ENCODE peak calls at places on chromosomes 11 and 22, in nine cellular contexts. O is mesendoderm, B is cardiac muscle cell, C is heart left ventricle, U is colonic mucosa, K is left ventricle myocardium inferior, R is mesenchymal stem cell, I is transverse colon, V is A549. Y is an unnamed sample. For H3K4me1, the result is how much of the 10 kb centered on the place peaks cover.

GRCh38 chr11:123478352-123478986 is 48.4 kb downstream of the GRAMD1B start:
- DNase-seq in C (peak), I (peak), B (peak), U (peak), R (peak), K (no peak), O (peak), V (peak), Y (peak)

GRCh38 chr11:63667993-63668392 is 3.2 kb downstream of the ATL3 start:
- DNase-seq in V (peak), R (peak), U (no peak), O (peak), C (no peak), B (peak), I (no peak), K (no peak), Y (no peak)

GRCh38 chr11:35579557-35580396 is 38.5 kb upstream of the FJX1 start:
- DNase-seq in K (no peak), O (peak), I (no peak), U (no peak), V (peak), B (peak), R (peak), C (no peak), Y (peak)

GRCh38 chr22:30305519-30305905 is 16.2 kb upstream of the CASTOR1 start:
- DNase-seq in O (no peak), K (peak), R (peak), V (no peak), I (peak), B (peak), C (peak), U (peak), Y (no peak)

GRCh38 chr11:11966826-11967668 is 41.4 kb downstream of the DKK3 start:
- DNase-seq in K (peak), R (peak), V (peak), C (peak), U (peak), I (peak), B (peak), O (peak), Y (peak)

GRCh38 chr11:69369945-69370344 is 76.0 kb downstream of the MYEOV start:
- DNase-seq in R (no peak), V (no peak), K (no peak), I (no peak), O (no peak), U (peak), B (no peak), C (no peak), Y (no peak)

GRCh38 chr11:71488086-71488967 is 35.3 kb downstream of the NADSYN1 start:
- DNase-seq in V (peak), K (no peak), B (peak), I (no peak), R (peak), O (peak), U (no peak), C (no peak), Y (peak)

GRCh38 chr11:5488798-5489399 is 414 bp downstream of the OR52D1 start:
- DNase-seq in V (no peak), U (no peak), O (no peak), K (no peak), B (no peak), R (no peak), I (no peak), C (no peak), Y (no peak)

GRCh38 chr22:36922097-36922608 is 8.7 kb downstream of the CSF2RB start:
- DNase-seq in U (no peak), B (peak), V (no peak), O (peak), K (no peak), R (no peak), I (no peak), C (no peak), Y (no peak)

GRCh38 chr22:37237371-37238268 is 6.4 kb downstream of the RAC2 start:
- DNase-seq in V (no peak), O (peak), C (no peak), K (no peak), I (peak), R (peak), B (peak), U (no peak), Y (no peak)

GRCh38 chr22:31734512-31734911 is 15.4 kb downstream of the PRR14L start:
- DNase-seq in K (no peak), V (no peak), R (peak), C (no peak), I (no peak), U (no peak), O (peak), B (peak), Y (no peak)

GRCh38 chr22:24140357-24140756 is 40.9 kb upstream of the SUSD2 start:
- DNase-seq in R (no peak), V (no peak), U (no peak), B (no peak), K (no peak), C (no peak), O (no peak), I (no peak), Y (no peak)

GRCh38 chr11:18171377-18172000 is 1.1 kb upstream of the MRGPRX4 start:
- DNase-seq in B (peak), V (peak), C (no peak), U (no peak), R (peak), I (no peak), K (no peak), O (peak), Y (peak)

GRCh38 chr22:17115927-17116326 is 5.2 kb downstream of the TMEM121B start:
- DNase-seq in B (no peak), K (no peak), R (no peak), C (no peak), V (no peak), O (no peak), I (no peak), U (no peak), Y (no peak)

GRCh38 chr11:45930031-45930794 is 7.8 kb downstream of the LARGE2 start:
- DNase-seq in V (no peak), U (peak), I (peak), O (no peak), B (no peak), K (peak), C (no peak), R (no peak), Y (peak)

GRCh38 chr11:1233351-1234053 is 10.6 kb downstream of the MUC5B start:
- DNase-seq in V (no peak), R (no peak), I (peak), K (peak), C (peak), B (no peak), O (no peak), U (peak), Y (no peak)

GRCh38 chr22:37331034-37331428 is 48.7 kb downstream of the CYTH4 start:
- DNase-seq in V (no peak), K (no peak), R (peak), I (no peak), U (no peak), O (no peak), B (peak), C (no peak), Y (no peak)

GRCh38 chr11:121687961-121688566 is 235.3 kb upstream of the SORL1-AS1 start:
- DNase-seq in U (no peak), B (peak), V (no peak), I (no peak), C (peak), O (peak), R (peak), K (no peak), Y (peak)

DNA sequence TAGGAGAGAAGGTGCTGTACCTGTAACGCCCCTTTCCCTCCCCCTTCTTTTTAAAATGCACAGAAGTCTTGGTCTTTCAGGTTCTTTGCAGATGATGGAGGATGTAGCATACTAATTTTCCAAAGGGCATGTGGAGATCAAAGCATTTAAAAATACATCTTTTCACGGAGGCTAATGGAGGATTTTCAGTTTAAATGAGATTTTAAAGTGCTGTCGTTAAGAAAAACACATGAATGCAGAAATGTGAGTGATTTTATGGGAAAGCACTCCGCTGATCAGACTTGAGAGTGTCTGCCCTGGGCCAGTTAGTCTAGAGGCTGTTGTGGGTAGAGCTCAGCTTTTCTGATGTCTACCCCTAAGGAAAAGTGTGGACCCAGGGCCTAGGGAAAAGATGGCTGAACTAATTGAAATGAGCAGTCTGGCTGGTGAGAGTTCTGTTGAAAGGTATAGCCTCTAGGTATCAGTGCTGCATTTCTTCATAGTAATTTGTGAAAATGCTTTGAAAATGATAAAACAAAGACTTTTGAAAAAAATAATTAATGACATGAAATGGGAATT is 2.5 kb downstream of the AMOTL1 start:
- DNase-seq in I (no peak), O (no peak), C (no peak), U (no peak), K (no peak), V (no peak), B (no peak), R (no peak), Y (no peak)
- H3K4me1 ChIP-seq in I (under half), O (under half), C (under half), U (under half), K (half or more), V (under half), B (under half), R (under half), Y (under half)

GRCh38 chr22:25367756-25368155 is 148.3 kb downstream of the CRYBB2 start:
- DNase-seq in I (no peak), B (no peak), K (no peak), U (no peak), V (no peak), O (no peak), C (no peak), R (no peak), Y (no peak)
- H3K4me3 ChIP-seq in I (no peak), B (no peak), K (no peak), U (no peak), V (no peak), O (no peak), C (no peak), R (no peak), Y (no peak)

DNA sequence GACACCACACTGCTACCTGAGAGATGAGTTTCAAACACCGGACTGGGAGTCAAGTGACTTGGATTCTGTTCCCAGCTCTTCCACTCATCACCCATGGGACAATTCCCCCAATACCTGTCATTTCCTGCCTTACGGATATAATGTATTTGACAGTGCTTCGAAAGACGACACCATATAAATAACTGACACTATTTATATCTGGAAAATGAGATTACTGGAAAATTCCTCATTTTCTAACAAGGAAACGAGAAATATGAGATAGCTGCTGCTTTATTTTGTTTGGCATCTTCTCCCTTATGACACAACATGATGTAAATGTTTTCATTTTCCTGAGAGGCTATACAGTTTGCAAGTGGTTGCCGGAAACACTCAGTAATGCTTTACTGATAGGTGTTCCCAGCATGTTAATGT is 8.6 kb downstream of the HSCB start:
- DNase-seq in C (no peak), I (no peak), B (peak), R (no peak), O (no peak), V (no peak), K (no peak), U (no peak), Y (no peak)
- H3K27ac ChIP-seq in C (no peak), I (no peak), B (no peak), R (peak), O (no peak), V (no peak), K (peak), U (no peak), Y (no peak)

GRCh38 chr11:7573558-7574296 is 59.9 kb downstream of the PPFIBP2 start:
- DNase-seq in K (no peak), C (no peak), U (peak), I (peak), B (no peak), V (peak), O (peak), R (peak), Y (peak)
- H3K4me1 ChIP-seq in K (under half), C (under half), U (under half), I (half or more), B (under half), V (half or more), O (under half), R (under half), Y (under half)

GRCh38 chr11:83292709-83293435 is 6.7 kb upstream of the CCDC90B start:
- DNase-seq in I (no peak), B (peak), U (peak), V (peak), K (no peak), R (peak), C (no peak), O (peak), Y (peak)
- H3K4me3 ChIP-seq in I (no peak), B (no peak), U (no peak), V (no peak), K (peak), R (peak), C (no peak), O (no peak), Y (no peak)

GRCh38 chr22:44311855-44312170 is 938 bp downstream of the SHISAL1 start:
- DNase-seq in K (no peak), V (no peak), O (no peak), C (no peak), I (no peak), R (peak), B (peak), U (no peak), Y (no peak)
- H3K27ac ChIP-seq in K (no peak), V (no peak), O (no peak), C (no peak), I (peak), R (no peak), B (no peak), U (no peak), Y (no peak)

GRCh38 chr11:111635706-111636045 is 33.4 kb downstream of the SIK2 start:
- DNase-seq in R (no peak), B (peak), C (peak), U (no peak), I (peak), O (no peak), K (peak), V (no peak), Y (peak)
- H3K4me1 ChIP-seq in R (under half), B (under half), C (half or more), U (under half), I (half or more), O (under half), K (half or more), V (under half), Y (under half)

DNA sequence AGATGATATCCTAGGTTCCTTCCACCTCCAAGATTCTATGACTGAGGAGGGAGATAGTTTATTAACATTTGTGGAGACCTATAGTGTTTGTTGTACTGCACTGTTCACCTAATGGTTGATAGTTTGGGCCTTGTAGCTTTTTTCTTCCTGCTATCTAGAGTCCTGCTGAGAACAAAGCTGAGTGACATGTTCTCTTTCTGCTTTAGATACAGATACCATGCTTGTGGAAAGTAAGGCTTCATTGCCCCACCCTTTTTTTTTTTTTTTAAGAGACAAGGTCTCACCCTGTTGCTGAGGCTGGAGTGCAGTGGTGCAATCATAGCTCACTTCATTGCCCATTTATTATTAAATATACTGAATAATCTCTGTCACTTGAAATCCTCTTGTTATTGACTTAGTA is 12.3 kb downstream of the DLAT start:
- DNase-seq in K (no peak), B (no peak), O (no peak), I (no peak), C (no peak), V (no peak), U (no peak), R (no peak), Y (no peak)
- H3K4me3 ChIP-seq in K (no peak), B (no peak), O (no peak), I (no peak), C (no peak), V (no peak), U (no peak), R (no peak), Y (no peak)

DNA sequence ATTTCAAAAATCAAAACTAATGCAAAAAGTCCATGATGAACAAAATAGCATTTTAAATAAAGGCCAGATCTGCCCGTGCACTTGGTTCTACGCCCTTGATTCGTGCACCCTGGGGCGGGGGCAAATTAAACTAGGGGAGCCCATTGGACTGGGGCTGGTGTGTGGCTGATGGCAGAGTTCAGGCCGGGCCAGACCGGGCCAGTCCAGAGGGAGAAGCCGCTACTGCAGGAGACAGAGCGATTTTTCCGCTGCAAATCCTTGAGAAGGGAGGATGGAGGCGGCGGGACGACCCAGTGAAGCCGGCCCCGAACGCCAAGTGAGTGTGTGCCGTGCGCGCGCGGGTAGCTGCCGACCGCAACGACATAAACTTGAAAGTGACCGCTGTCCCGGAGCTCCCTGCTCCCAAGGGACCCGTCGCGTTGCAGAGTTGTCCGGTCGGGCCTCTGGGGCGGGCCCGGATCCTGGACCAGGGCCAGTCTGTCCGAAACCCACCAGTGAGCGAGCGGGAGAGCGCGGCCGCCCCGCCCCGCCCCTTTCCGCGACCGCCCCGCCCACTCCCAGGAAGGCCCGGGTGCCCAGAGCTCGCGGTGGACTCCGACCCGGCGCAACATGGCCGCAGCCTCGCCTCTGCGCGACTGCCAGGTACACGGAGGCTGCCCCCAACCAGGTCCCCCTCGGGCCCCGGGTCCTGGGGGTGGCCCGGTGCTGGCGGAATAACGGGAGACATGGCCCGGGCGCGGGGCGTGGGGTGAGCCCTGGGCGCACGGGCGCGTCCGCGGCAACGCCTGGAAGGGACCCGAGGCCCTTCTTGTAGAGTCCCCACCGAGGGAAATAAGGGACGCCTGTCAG is at the start of gene TTC38:
- DNase-seq in U (peak), K (peak), B (peak), C (peak), I (peak), V (peak), R (peak), O (peak), Y (peak)
- H3K27ac ChIP-seq in U (peak), K (peak), B (no peak), C (peak), I (peak), V (peak), R (no peak), O (no peak), Y (peak)

GRCh38 chr11:119483341-119483880 is 60.4 kb upstream of the THY1 start:
- DNase-seq in O (no peak), R (no peak), U (no peak), I (no peak), K (no peak), V (no peak), B (no peak), C (peak), Y (peak)
- H3K4me1 ChIP-seq in O (under half), R (under half), U (under half), I (under half), K (under half), V (under half), B (under half), C (under half), Y (under half)